ENCODE peak calls at places on chromosome 7, in six cellular contexts. Q is left lung, I is ovary, P is hepatocyte, Y is Panc1, R is Peyer's patch. J is an unnamed sample. For H3K4me1, the result is how much of the 10 kb centered on the place peaks cover.

GRCh38 chr7:92732451-92733036 is 103.8 kb downstream of the CDK6 start:
- DNase-seq in Q (no peak), I (no peak), P (no peak), Y (no peak), R (no peak), J (no peak)

GRCh38 chr7:127758105-127758504 is 106.1 kb downstream of the SND1 start:
- DNase-seq in Q (no peak), I (no peak), P (no peak), Y (no peak), R (no peak), J (no peak)

GRCh38 chr7:68958571-68958970 is 639.7 kb upstream of the AUTS2 start:
- DNase-seq in Q (no peak), I (no peak), P (no peak), Y (no peak), R (no peak), J (no peak)

GRCh38 chr7:3243256-3243655 is 57.8 kb upstream of the SDK1 start:
- DNase-seq in Q (no peak), I (no peak), P (no peak), Y (peak), R (no peak), J (no peak)

GRCh38 chr7:6636741-6637543 is at the start of gene ZNF316:
- DNase-seq in Q (peak), I (peak), P (peak), Y (no peak), R (peak), J (peak)

GRCh38 chr7:27108390-27109127 is 6.1 kb upstream of the HOXA2 start:
- DNase-seq in Q (peak), I (no peak), P (no peak), Y (no peak), R (no peak), J (no peak)

GRCh38 chr7:110283056-110283455 is 807.9 kb upstream of the LRRN3 start:
- DNase-seq in Q (no peak), I (no peak), P (peak), Y (no peak), R (no peak), J (no peak)

GRCh38 chr7:81662531-81662930 is 107.3 kb downstream of the HGF start:
- DNase-seq in Q (no peak), I (no peak), P (no peak), Y (no peak), R (no peak), J (no peak)

GRCh38 chr7:157021893-157022680 is 11.6 kb upstream of the MNX1 start:
- DNase-seq in Q (peak), I (no peak), P (no peak), Y (no peak), R (no peak), J (no peak)

GRCh38 chr7:24731313-24731712 is 26.0 kb downstream of the GSDME start:
- DNase-seq in Q (peak), I (no peak), P (no peak), Y (no peak), R (peak), J (no peak)

GRCh38 chr7:155917836-155918385 is 105.6 kb upstream of the SHH start:
- DNase-seq in Q (no peak), I (no peak), P (no peak), Y (no peak), R (no peak), J (no peak)

GRCh38 chr7:116616555-116617059 is 55.4 kb upstream of the MET start:
- DNase-seq in Q (no peak), I (no peak), P (no peak), Y (no peak), R (no peak), J (no peak)

GRCh38 chr7:79692015-79692414 is 238.5 kb upstream of the MAGI2 start:
- DNase-seq in Q (no peak), I (no peak), P (no peak), Y (no peak), R (no peak), J (no peak)

GRCh38 chr7:36116347-36117200 is 36.5 kb upstream of the EEPD1 start:
- DNase-seq in Q (no peak), I (no peak), P (no peak), Y (peak), R (no peak), J (no peak)

GRCh38 chr7:1601956-1602355 is 32.1 kb upstream of the PSMG3 start:
- DNase-seq in Q (peak), I (no peak), P (no peak), Y (no peak), R (no peak), J (no peak)

GRCh38 chr7:27921081-27921836 is 181.3 kb downstream of the TAX1BP1 start:
- DNase-seq in Q (no peak), I (peak), P (peak), Y (peak), R (no peak), J (peak)

GRCh38 chr7:9127901-9128300 is 694.5 kb downstream of the NXPH1 start:
- DNase-seq in Q (no peak), I (no peak), P (no peak), Y (no peak), R (no peak), J (no peak)

GRCh38 chr7:54709283-54709682 is 49.7 kb downstream of the SEC61G start:
- DNase-seq in Q (no peak), I (no peak), P (no peak), Y (no peak), R (no peak), J (no peak)

GRCh38 chr7:3234051-3234450 is 67.0 kb upstream of the SDK1 start:
- DNase-seq in Q (no peak), I (no peak), P (no peak), Y (no peak), R (no peak), J (no peak)

GRCh38 chr7:30154111-30154587 is 19.4 kb downstream of the MTURN start:
- DNase-seq in Q (no peak), I (no peak), P (no peak), Y (no peak), R (no peak), J (no peak)

GRCh38 chr7:45089314-45089891 is 634 bp upstream of the NACAD start:
- DNase-seq in Q (no peak), I (peak), P (peak), Y (no peak), R (peak), J (peak)

GRCh38 chr7:103391976-103392375 is 44.5 kb downstream of the PSMC2 start:
- DNase-seq in Q (no peak), I (no peak), P (no peak), Y (no peak), R (no peak), J (no peak)

GRCh38 chr7:103391150-103391549 is 43.7 kb downstream of the PSMC2 start:
- DNase-seq in Q (no peak), I (no peak), P (no peak), Y (no peak), R (no peak), J (no peak)

GRCh38 chr7:103388469-103389140 is 41.2 kb downstream of the PSMC2 start:
- DNase-seq in Q (no peak), I (no peak), P (peak), Y (no peak), R (no peak), J (no peak)

GRCh38 chr7:103387267-103387666 is 39.8 kb downstream of the PSMC2 start:
- DNase-seq in Q (no peak), I (no peak), P (no peak), Y (no peak), R (no peak), J (no peak)

DNA sequence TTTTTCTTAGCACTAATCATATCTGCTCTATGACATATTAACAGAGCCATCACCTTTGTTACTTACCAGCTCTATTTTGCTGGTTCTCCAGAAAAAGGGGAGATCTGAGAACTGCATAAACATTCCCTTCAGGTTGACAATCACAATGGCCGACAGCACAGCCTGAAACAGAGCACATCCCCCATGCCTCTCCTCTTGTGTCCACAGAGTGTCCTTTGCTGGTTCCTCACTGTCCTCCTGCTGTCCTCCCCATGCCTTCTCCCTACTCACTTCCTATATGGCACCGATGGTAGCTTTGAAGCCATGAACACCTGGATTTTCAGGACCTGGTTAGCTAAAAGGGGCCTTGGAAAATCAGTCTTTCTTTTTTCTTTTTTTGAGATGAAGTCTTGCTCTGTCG is 41.8 kb downstream of the PSMC2 start:
- DNase-seq in Q (no peak), I (no peak), P (no peak), Y (no peak), R (no peak), J (no peak)
- H3K4me3 ChIP-seq in Q (no peak), I (no peak), P (no peak), Y (no peak), R (no peak), J (no peak)

GRCh38 chr7:139741813-139742344 is 35.9 kb downstream of the HIPK2 start:
- DNase-seq in Q (no peak), I (no peak), P (no peak), Y (no peak), R (no peak), J (no peak)

GRCh38 chr7:139739863-139740597 is 37.8 kb downstream of the HIPK2 start:
- DNase-seq in Q (no peak), I (no peak), P (no peak), Y (no peak), R (no peak), J (no peak)

GRCh38 chr7:139738772-139739171 is 39.0 kb downstream of the HIPK2 start:
- DNase-seq in Q (no peak), I (no peak), P (no peak), Y (no peak), R (no peak), J (no peak)

GRCh38 chr7:139743267-139743966 is 34.4 kb downstream of the HIPK2 start:
- DNase-seq in Q (no peak), I (no peak), P (no peak), Y (no peak), R (no peak), J (no peak)

GRCh38 chr7:139741239-139741638 is 36.6 kb downstream of the HIPK2 start:
- DNase-seq in Q (no peak), I (no peak), P (no peak), Y (no peak), R (no peak), J (no peak)
- H3K4me1 ChIP-seq in Q (half or more), I (under half), P (under half), Y (half or more), R (under half), J (under half)

DNA sequence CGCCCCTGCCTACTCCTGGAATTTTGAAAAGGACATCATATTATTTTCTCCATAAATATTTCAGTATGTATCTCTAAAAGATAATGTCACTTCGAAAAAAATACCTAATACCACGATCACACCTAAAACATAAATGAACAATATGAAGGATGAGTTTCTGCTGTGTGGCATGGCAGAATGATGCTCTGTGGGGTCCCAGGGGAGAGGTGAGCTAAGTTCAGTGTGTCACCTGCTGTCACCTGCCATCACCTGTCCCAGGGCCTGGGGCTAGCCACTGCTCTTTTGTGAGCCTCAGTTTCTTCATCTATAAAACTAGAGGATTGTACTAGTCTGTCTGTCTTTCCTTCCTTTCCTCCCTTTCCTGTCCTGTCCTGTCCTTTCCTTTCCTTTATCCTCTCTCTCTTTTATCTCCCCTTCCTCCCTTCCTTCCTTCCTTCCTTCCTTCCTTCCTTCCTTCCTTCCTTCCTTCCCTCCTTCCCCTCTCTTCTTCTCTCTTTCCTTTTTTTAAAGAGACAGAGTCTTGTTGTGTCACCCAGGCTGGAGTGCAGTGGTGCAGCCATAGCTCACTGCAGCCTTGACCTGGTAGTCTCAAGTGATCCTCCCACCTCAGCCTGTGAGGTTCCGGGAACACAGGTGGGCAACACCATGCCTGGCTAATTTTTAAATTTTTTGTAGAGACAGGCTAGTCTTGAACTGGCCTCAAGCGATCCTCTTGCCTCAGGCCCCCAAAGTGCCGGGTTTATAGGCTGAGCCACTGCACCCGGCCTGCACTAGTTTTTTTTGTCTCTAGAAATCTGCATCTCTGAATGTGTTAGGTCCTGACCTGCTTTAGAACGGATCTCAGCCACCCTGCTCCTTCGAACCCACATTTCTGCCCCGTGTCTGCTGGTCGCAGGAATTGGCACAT is 43.1 kb downstream of the CUX1 start:
- DNase-seq in Q (no peak), I (no peak), P (no peak), Y (no peak), R (no peak), J (no peak)
- H3K4me3 ChIP-seq in Q (no peak), I (no peak), P (no peak), Y (no peak), R (no peak), J (no peak)

GRCh38 chr7:149141893-149142292 is 5.4 kb upstream of the ZNF398 start:
- DNase-seq in Q (no peak), I (no peak), P (no peak), Y (no peak), R (no peak), J (no peak)

GRCh38 chr7:149144996-149145850 is 2.0 kb upstream of the ZNF398 start:
- DNase-seq in Q (no peak), I (no peak), P (peak), Y (no peak), R (no peak), J (no peak)

GRCh38 chr7:149150981-149151380 is 3.7 kb downstream of the ZNF398 start:
- DNase-seq in Q (no peak), I (no peak), P (no peak), Y (no peak), R (no peak), J (no peak)

GRCh38 chr7:149147730-149148653 is 739 bp downstream of the ZNF398 start:
- DNase-seq in Q (peak), I (peak), P (peak), Y (no peak), R (peak), J (peak)

DNA sequence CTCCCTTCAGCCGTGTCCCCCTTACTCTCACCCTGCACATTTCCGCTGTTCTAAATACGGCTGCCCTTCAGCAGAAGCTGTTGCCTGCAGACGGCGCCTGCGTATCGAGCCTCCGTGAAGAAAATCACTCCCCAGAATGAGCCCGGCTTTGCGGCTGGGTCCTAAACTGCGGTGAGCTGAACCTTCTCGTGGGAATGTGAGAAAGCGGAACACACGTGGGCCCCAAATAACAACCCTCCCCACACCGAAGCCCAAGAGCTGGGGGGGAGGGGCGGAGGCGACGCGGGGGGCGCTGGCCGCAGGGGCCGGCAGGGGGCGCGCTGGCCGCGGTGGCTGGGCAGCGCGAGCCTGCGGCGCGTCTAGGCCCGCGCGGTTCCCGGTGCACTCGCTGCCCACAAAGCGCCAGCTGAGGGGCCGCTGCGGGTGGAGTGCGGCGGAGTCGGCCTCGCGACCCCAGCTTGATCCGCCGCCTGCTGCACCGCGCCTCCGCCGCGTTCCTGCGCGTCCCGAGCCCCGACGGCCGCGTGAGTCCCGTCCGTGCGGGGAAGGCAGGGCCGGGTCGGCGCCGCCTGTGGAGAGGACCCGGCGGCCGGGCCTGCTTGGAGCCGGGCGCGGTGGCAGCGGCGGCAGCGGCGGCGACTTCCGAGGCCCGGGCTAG is at the start of gene ZNF398:
- DNase-seq in Q (peak), I (peak), P (peak), Y (no peak), R (peak), J (peak)
- H3K4me1 ChIP-seq in Q (under half), I (under half), P (under half), Y (under half), R (under half), J (under half)

DNA sequence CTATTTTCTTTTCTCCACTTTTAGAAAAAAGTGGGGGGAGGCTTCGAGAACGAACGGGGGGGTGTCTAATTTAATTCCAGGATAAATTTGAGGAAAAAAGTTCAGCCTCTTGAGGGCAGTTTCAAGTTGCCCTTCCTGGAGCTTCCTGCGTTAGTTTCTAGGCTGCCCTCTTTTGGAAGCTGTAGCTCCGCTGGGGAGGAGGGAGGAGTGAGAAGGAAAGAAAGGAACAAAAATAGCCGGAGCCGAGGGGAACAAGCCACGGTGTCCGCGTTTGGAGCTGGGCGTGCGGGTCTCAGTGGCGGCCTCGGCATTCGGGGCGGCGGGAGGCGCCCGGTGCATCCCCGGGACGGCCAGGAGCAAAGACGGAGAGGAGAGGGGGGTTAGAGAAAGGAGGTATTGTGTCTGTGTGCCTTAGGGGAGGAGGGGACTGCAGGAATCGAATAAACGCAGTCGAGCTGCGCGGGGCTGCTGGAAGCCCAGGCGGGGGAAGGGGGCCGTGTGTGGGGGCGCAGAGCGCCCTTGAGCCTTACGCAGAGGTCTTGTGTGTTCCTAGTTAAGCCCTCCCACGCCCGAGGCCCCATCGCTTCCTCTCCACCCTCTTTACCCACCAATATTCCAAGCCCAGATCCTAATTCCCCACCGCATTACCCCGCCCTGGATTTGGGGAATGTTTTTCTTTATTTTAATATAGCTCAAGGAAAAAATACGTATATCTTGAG is 2.0 kb upstream of the TNRC18 start:
- DNase-seq in Q (peak), I (peak), P (peak), Y (no peak), R (no peak), J (no peak)
- H3K4me3 ChIP-seq in Q (peak), I (peak), P (peak), Y (peak), R (peak), J (no peak)

DNA sequence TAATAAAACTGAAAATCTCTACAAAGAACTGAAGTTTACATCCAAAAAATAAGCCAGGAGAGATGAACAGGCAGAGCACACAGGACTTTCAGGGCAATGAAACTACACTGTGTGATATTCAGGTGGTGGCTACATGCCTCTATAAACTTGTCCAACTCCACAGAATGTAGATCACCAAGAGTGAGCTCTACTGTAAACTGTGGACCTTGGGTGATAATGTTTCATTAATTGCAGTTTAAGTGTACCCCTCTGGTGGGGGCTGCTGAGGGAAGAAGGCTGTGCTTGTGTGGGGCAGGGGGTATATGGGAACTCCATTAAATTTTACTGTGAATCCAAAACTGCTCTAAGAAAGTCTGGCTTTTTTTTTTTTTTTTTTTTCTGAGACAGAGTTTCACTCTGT is 22.7 kb downstream of the YWHAG start:
- DNase-seq in Q (no peak), I (no peak), P (no peak), Y (no peak), R (no peak), J (no peak)
- H3K4me1 ChIP-seq in Q (half or more), I (under half), P (under half), Y (under half), R (under half), J (under half)

GRCh38 chr7:134781171-134781570 is 1.7 kb downstream of the CALD1 start:
- DNase-seq in Q (no peak), I (no peak), P (no peak), Y (no peak), R (no peak), J (no peak)
- H3K4me3 ChIP-seq in Q (peak), I (peak), P (peak), Y (peak), R (peak), J (no peak)

DNA sequence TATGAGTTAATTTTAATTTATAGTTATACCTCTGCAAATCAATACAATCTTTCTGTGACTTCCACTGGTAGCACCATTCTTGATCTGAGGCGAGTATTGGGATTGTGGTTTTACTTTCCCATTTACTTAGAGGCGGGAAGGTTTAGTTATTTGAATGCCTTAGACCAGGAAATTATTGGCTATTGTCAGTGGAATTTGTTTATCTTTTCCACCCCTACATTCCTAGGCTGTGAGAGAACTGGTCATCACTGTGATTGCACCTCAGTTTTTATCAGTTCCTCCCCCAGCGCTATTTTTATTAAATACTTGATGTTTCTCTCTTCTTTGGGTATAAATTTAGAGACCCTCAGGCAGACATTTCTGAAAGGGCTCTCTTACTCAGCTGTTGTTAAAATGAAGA is 29.9 kb downstream of the CDK14 start:
- DNase-seq in Q (no peak), I (no peak), P (no peak), Y (no peak), R (no peak), J (no peak)
- H3K4me1 ChIP-seq in Q (half or more), I (under half), P (under half), Y (under half), R (under half), J (under half)

J was measured in CD8-positive, alpha-beta memory T cell.